ENCODE peak calls at places on chromosome 14, in ten cellular contexts. H, X, M, P, J, U, Q, N, G and L are unnamed samples.

GRCh38 chr14:102827716-102828115 is 50.5 kb downstream of the TRAF3 start:
- DNase-seq in H (no peak), X (no peak), M (no peak), P (no peak), J (no peak), U (no peak), Q (no peak), N (no peak), G (no peak), L (no peak)

GRCh38 chr14:61699092-61699491 is 3.8 kb downstream of the HIF1A start:
- DNase-seq in H (no peak), X (no peak), M (no peak), P (no peak), J (no peak), U (no peak), Q (no peak), N (no peak), G (no peak), L (no peak)

GRCh38 chr14:69581316-69581935 is 6.8 kb upstream of the CCDC177 start:
- DNase-seq in H (no peak), X (no peak), M (no peak), P (no peak), J (no peak), U (no peak), Q (no peak), N (no peak), G (no peak), L (no peak)

GRCh38 chr14:69449216-69449615 is 35.3 kb upstream of the PLEKHD1 start:
- DNase-seq in H (no peak), X (no peak), M (no peak), P (no peak), J (no peak), U (no peak), Q (no peak), N (no peak), G (no peak), L (no peak)

GRCh38 chr14:91228112-91229004 is 16.1 kb downstream of the GPR68 start:
- DNase-seq in H (peak; percentile 65), X (no peak), M (no peak), P (no peak), J (peak; percentile 85), U (peak; percentile 60), Q (peak; percentile 84), N (no peak), G (no peak), L (peak; percentile 73)

GRCh38 chr14:78530078-78530477 is 359.9 kb downstream of the NRXN3 start:
- DNase-seq in H (no peak), X (no peak), M (no peak), P (no peak), J (peak; percentile 23), U (no peak), Q (peak; percentile 62), N (no peak), G (no peak), L (no peak)

GRCh38 chr14:103541944-103542544 is 13.0 kb downstream of the TRMT61A start:
- DNase-seq in H (no peak), X (no peak), M (no peak), P (no peak), J (no peak), U (no peak), Q (no peak), N (peak; percentile 22), G (no peak), L (no peak)

GRCh38 chr14:99330316-99331240 is 58.6 kb upstream of the BCL11B start:
- DNase-seq in H (peak; percentile 35), X (no peak), M (peak; percentile 39), P (no peak), J (no peak), U (no peak), Q (no peak), N (no peak), G (no peak), L (no peak)

DNA sequence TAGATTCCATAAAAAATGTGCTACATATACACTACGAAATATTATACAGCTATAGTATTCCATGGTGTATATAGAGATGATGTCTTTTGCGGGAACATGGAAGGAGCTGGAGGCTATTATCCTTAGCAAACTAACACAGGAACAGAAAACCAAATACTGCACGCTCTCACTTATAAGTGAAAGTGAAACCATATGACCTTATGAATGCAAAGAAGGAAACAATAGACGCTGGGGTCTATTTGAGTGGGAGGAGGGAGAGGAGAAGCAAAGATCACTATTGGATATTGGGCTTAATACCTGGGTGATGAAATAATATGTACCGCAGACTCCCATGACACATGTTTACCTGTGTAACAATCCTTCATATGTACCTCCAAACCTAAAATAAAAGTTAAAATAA is 142.7 kb downstream of the LRFN5 start:
- DNase-seq in H (no peak), X (no peak), M (no peak), P (no peak), J (peak; percentile 34), U (peak; percentile 34), Q (peak; percentile 9), N (no peak), G (no peak), L (peak; percentile 37)
- H3K4me3 ChIP-seq in H (peak overlapping the region; percentile 21), X (no peak overlapping the region), M (peak overlapping the region; percentile 3), P (no peak overlapping the region), J (peak overlapping the region; percentile 59), U (peak overlapping the region; percentile 34), Q (no peak overlapping the region), N (peak overlapping the region; percentile 40), G (peak overlapping the region; percentile 52), L (peak overlapping the region; percentile 43)

DNA sequence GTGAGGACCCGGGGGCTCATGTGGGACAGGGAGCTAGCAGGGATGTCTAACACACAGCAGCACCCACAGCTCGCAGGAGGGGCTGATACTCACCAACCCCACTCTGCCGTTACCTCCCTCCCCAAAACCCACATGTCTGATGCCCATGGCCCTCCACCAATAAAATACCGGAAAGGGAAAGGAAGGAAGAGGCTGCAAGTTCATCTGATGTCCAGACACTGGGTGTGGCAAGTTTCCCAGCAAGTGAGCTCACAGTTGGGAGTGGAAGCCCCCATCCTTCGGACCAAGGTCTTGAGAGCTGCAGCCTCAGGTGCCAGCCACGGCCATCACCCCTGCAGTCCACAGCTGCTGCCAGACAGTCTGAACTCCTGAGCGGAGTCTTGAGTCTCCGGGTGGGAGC is 39.3 kb upstream of the DIO3 start:
- DNase-seq in H (no peak), X (no peak), M (no peak), P (no peak), J (no peak), U (no peak), Q (no peak), N (no peak), G (no peak), L (no peak)
- H3K4me1 ChIP-seq in H (peaks cover 5% of the 10 kb centered on the region), X (no peaks in the 10 kb centered on the region), M (no peaks in the 10 kb centered on the region), P (no peaks in the 10 kb centered on the region), J (no peaks in the 10 kb centered on the region), U (no peaks in the 10 kb centered on the region), Q (no peaks in the 10 kb centered on the region), N (no peaks in the 10 kb centered on the region), G (no peaks in the 10 kb centered on the region), L (no peaks in the 10 kb centered on the region)

GRCh38 chr14:52845079-52845478 is 53.7 kb upstream of the GNPNAT1 start:
- DNase-seq in H (no peak), X (peak; percentile 37), M (no peak), P (no peak), J (no peak), U (no peak), Q (no peak), N (no peak), G (no peak), L (no peak)

GRCh38 chr14:52840916-52841315 is 49.5 kb upstream of the GNPNAT1 start:
- DNase-seq in H (no peak), X (no peak), M (no peak), P (peak; percentile 33), J (peak; percentile 72), U (no peak), Q (no peak), N (no peak), G (no peak), L (no peak)

GRCh38 chr14:52848626-52849025 is 57.2 kb upstream of the GNPNAT1 start:
- DNase-seq in H (no peak), X (no peak), M (no peak), P (no peak), J (no peak), U (no peak), Q (no peak), N (no peak), G (no peak), L (no peak)

DNA sequence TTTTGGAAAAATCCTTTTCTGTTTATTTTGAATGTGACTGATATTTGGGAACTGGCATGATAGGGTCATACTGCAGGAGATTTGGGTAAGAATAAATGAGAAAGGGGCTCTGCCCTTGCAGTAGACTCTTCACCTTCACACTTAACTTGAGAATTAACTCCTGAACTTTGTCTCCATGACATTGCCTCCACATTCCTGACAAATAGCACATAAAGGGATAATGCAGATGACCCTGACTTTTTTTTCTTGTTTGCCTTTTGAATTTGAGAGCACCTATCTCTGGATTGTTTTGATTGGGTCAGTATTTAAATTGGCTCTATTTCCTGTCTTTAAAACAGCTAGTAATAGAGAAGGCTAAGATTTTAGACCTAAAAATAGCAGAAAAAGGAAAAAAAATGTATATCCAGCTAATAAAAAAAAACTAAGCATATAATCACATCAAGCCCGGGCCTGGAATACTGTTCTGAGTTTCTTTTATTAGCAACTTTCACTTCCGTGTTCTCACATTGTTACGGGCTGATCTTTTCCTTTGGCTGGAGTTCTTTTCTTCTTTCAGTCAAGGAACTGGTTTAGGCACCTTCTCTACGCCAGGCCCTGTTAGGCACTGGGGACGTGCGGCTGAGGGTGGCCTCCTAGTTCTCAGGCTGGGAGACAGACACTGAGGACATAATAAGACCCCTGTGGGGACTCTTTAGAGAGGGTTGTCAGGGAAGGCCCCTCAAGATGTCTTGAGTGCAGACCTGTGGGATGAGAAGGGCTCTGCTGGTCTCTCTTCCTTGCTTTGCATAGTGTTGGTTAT is 53.1 kb upstream of the GNPNAT1 start:
- DNase-seq in H (no peak), X (no peak), M (no peak), P (no peak), J (no peak), U (no peak), Q (no peak), N (no peak), G (no peak), L (no peak)
- H3K27ac ChIP-seq in H (peak overlapping the region; percentile 37), X (peak overlapping the region; percentile 67), M (peak overlapping the region; percentile 48), P (no peak overlapping the region), J (no peak overlapping the region), U (no peak overlapping the region), Q (no peak overlapping the region), N (peak overlapping the region; percentile 18), G (peak overlapping the region; percentile 79), L (no peak overlapping the region)

GRCh38 chr14:95961481-95961880 is 77.7 kb upstream of the C14orf132 start:
- DNase-seq in H (no peak), X (no peak), M (no peak), P (no peak), J (no peak), U (no peak), Q (no peak), N (no peak), G (no peak), L (no peak)

GRCh38 chr14:95959317-95959716 is 79.8 kb upstream of the C14orf132 start:
- DNase-seq in H (no peak), X (no peak), M (no peak), P (no peak), J (no peak), U (no peak), Q (no peak), N (no peak), G (no peak), L (no peak)

GRCh38 chr14:95953111-95953724 is 76.6 kb downstream of the TUNAR start:
- DNase-seq in H (no peak), X (no peak), M (no peak), P (no peak), J (no peak), U (no peak), Q (peak; percentile 11), N (no peak), G (no peak), L (no peak)

GRCh38 chr14:95956601-95957460 is 80.2 kb downstream of the TUNAR start:
- DNase-seq in H (no peak), X (no peak), M (no peak), P (no peak), J (no peak), U (no peak), Q (no peak), N (no peak), G (no peak), L (no peak)

DNA sequence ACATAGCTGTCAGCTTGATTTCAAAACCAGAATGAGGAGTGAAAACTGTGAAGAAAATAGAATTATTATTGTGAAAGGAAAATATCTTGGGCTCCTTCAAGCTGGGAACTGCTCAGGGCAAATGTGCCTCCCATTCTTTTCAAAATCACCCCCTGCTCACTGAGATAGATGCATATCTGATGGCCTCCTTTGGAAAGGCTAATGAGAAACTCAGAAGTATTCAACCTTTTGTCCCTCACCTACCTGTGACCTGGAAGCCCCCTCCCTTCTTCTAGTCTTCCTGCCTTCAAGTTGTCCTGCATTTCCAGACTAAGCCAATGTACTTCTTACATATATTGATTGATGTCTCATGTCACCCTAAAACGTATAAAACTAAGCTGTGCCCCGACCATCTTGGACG is 81.1 kb upstream of the C14orf132 start:
- DNase-seq in H (no peak), X (no peak), M (no peak), P (no peak), J (no peak), U (no peak), Q (no peak), N (no peak), G (no peak), L (no peak)
- H3K4me3 ChIP-seq in H (no peak overlapping the region), X (no peak overlapping the region), M (no peak overlapping the region), P (no peak overlapping the region), J (no peak overlapping the region), U (no peak overlapping the region), Q (no peak overlapping the region), N (no peak overlapping the region), G (no peak overlapping the region), L (no peak overlapping the region)